ENCODE peak calls at places on chromosomes 6 and 20, in five cellular contexts. C is left lung, A is fibroblast of lung, W is GM13977, Y is A673. G is an unnamed sample.
A peak's percentile ranks its signal among the peaks of the same experiment; 100 is the strongest.

GRCh38 chr20:49344975-49345374 is 67.1 kb upstream of the ZNFX1 start:
- DNase-seq in Y (peak; percentile 86), A (peak; percentile 86), C (peak; percentile 43), W (no peak), G (no peak)

GRCh38 chr20:10078403-10078802 is 43.6 kb downstream of the ANKEF1 start:
- DNase-seq in Y (no peak), A (no peak), W (no peak), C (no peak), G (no peak)

GRCh38 chr20:6735913-6736845 is 31.3 kb upstream of the BMP2 start:
- DNase-seq in A (peak; percentile 10), Y (no peak), C (no peak), W (no peak), G (no peak)

GRCh38 chr6:67916389-67916788 is 718.7 kb upstream of the ADGRB3 start:
- DNase-seq in Y (no peak), W (no peak), A (peak; percentile 84), C (no peak), G (no peak)

GRCh38 chr6:34056301-34056700 is 89.6 kb downstream of the GRM4 start:
- DNase-seq in C (peak; percentile 64), Y (no peak), A (peak; percentile 65), W (no peak), G (no peak)

GRCh38 chr20:2745936-2746635 is 53.5 kb downstream of the EBF4 start:
- DNase-seq in A (no peak), C (no peak), W (no peak), Y (no peak), G (no peak)

GRCh38 chr20:34570859-34571306 is 12.4 kb downstream of the MAP1LC3A start:
- DNase-seq in Y (peak; percentile 50), C (no peak), W (no peak), A (peak; percentile 23), G (no peak)

GRCh38 chr6:167547751-167548150 is 222.9 kb downstream of the TTLL2 start:
- DNase-seq in Y (peak; percentile 14), A (peak; percentile 4), C (no peak), W (no peak), G (no peak)

GRCh38 chr20:44465001-44465560 is 10.6 kb upstream of the TTPAL start:
- DNase-seq in W (no peak), Y (no peak), A (no peak), C (no peak), G (peak; percentile 27)

GRCh38 chr6:151493495-151494234 is at the start of gene CCDC170:
- DNase-seq in W (peak; percentile 38), A (no peak), Y (peak; percentile 35), C (peak; percentile 76), G (no peak)

GRCh38 chr6:132961610-132962009 is 147.2 kb downstream of the RPS12 start:
- DNase-seq in A (no peak), C (no peak), Y (no peak), W (no peak), G (no peak)

DNA sequence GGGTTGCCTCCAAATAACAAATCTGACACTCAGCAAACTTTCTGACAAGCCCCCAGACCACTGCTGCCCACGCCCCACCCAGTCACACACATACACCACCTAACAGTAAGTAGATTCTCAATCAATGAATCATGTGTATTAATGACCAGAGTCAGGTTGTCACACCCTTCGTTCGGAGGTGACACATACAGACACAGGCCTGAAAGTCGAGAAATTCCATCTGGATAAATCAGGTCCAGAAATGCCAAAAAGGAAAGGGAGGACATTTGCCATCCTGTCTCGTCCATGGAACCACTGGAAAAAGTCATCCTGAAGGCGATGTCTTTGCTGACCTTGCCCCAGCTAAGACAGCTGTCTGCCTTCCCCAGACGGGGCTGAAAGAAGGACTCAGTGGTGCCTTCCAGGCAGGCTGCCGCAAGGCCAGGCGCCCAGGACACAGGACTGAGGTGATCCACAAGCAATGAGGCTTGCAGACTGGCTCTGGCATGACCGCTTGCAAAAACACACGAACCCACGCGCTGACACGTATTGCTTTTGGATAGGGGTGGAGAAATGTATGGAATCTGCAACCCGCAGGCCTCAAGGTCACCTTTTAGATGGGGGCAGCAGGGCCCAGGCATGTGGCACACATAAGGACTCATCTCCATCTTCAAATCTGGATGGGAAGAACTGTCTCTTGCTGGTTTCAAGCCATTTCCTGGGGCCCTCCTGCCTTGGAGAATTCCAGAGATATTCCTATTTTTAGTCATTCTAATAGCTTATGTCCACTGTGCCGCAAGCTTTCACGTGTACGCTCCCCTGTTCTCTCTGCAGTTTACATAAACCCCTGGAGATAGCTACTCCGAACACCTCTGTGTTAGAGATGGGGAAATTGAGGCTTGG is 9.0 kb downstream of the NFATC2 start:
- DNase-seq in Y (no peak), A (no peak), C (no peak), W (no peak), G (no peak)
- TF ChIP-seq CTCF in Y (no peak), A (no peak), C (no peak), W (no peak), G (peak; percentile 36)

GRCh38 chr20:11156922-11157321 is 483.1 kb upstream of the JAG1 start:
- DNase-seq in Y (no peak), W (no peak), A (no peak), C (no peak), G (no peak)

GRCh38 chr20:11158589-11158988 is 484.8 kb upstream of the JAG1 start:
- DNase-seq in A (no peak), W (no peak), Y (no peak), C (no peak), G (no peak)

GRCh38 chr20:11155156-11155805 is 481.5 kb upstream of the JAG1 start:
- DNase-seq in Y (no peak), W (no peak), A (no peak), C (no peak), G (no peak)

GRCh38 chr20:11159728-11160127 is 485.9 kb upstream of the JAG1 start:
- DNase-seq in W (no peak), A (peak; percentile 86), Y (no peak), C (peak; percentile 61), G (no peak)

GRCh38 chr20:11158146-11158545 is 484.3 kb upstream of the JAG1 start:
- DNase-seq in Y (no peak), W (no peak), C (no peak), A (no peak), G (no peak)
- TF ChIP-seq CTCF in Y (no peak), W (no peak), C (no peak), A (no peak), G (no peak)

GRCh38 chr6:160070831-160071230 is 50.8 kb upstream of the SLC22A1 start:
- DNase-seq in Y (no peak), C (no peak), W (no peak), A (no peak), G (no peak)

GRCh38 chr6:160069459-160069858 is 52.2 kb upstream of the SLC22A1 start:
- DNase-seq in A (no peak), W (no peak), C (no peak), Y (no peak), G (no peak)

GRCh38 chr6:160073272-160073671 is 48.3 kb upstream of the SLC22A1 start:
- DNase-seq in A (no peak), C (no peak), W (no peak), Y (no peak), G (no peak)

GRCh38 chr6:160070427-160070826 is 51.2 kb upstream of the SLC22A1 start:
- DNase-seq in C (no peak), W (no peak), Y (no peak), A (no peak), G (no peak)

GRCh38 chr6:160071805-160072687 is 49.6 kb upstream of the SLC22A1 start:
- DNase-seq in W (no peak), Y (no peak), C (no peak), A (no peak), G (no peak)
- TF ChIP-seq CTCF in W (peak; percentile 42), Y (peak; percentile 31), C (no peak), A (peak; percentile 20), G (peak; percentile 62)

DNA sequence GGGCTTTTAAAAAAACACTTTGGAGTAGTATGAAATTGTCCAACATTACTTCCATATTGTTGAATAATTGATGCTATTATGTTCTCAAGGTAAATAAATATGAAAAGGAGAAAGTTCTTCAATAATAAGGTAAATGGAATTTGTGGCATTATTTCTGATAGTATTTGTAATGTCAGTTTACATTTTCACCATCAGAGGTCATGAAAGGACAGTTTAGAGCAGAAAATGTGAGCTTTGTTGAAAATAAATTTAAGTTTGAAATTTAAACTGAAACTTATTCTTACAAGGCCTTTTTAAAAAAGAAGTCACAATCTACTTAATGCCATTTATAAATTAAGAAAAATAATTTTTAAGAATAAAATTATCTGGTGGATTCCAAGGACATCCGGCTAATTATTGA is 15.8 kb upstream of the CEP162 start:
- DNase-seq in Y (no peak), W (no peak), C (no peak), A (no peak), G (no peak)
- TF ChIP-seq CTCF in Y (peak; percentile 13), W (no peak), C (no peak), A (no peak), G (peak; percentile 77)

GRCh38 chr6:82783587-82784253 is 281.9 kb downstream of the UBE3D start:
- DNase-seq in W (no peak), C (no peak), A (no peak), Y (peak; percentile 59), G (no peak)
- TF ChIP-seq CTCF in W (peak; percentile 22), C (no peak), A (no peak), Y (peak; percentile 68), G (peak; percentile 43)

GRCh38 chr20:61918548-61918947 is 147.1 kb downstream of the TAF4 start:
- DNase-seq in A (no peak), Y (no peak), W (no peak), C (no peak), G (no peak)
- TF ChIP-seq CTCF in A (no peak), Y (peak; percentile 31), W (no peak), C (no peak), G (peak; percentile 31)